ENCODE peak calls at places on chromosomes 6 and 20, in eight cellular contexts. O, A, U, X, W, Y, N and L are unnamed samples.

GRCh38 chr6:110513001-110513400 is 36.6 kb upstream of the SLC22A16 start:
- DNase-seq in O (peak), A (no peak), U (peak), X (peak), W (no peak), Y (no peak), N (peak), L (no peak)

GRCh38 chr6:32291549-32291948 is 67.7 kb upstream of the NOTCH4 start:
- DNase-seq in O (no peak), A (no peak), U (no peak), X (no peak), W (no peak), Y (no peak), N (no peak), L (no peak)

GRCh38 chr6:111573892-111574800 is 31.5 kb downstream of the TRAF3IP2 start:
- DNase-seq in O (peak), A (no peak), U (peak), X (peak), W (no peak), Y (peak), N (peak), L (no peak)

GRCh38 chr6:70663881-70664466 is 3.7 kb upstream of the SMAP1 start:
- DNase-seq in O (no peak), A (no peak), U (no peak), X (no peak), W (no peak), Y (no peak), N (no peak), L (peak)

GRCh38 chr6:116145786-116146675 is 20.1 kb upstream of the COL10A1 start:
- DNase-seq in O (no peak), A (no peak), U (no peak), X (no peak), W (no peak), Y (no peak), N (peak), L (no peak)

GRCh38 chr20:25294459-25295385 is 46.8 kb downstream of the PYGB start:
- DNase-seq in O (peak), A (peak), U (peak), X (no peak), W (peak), Y (no peak), N (peak), L (no peak)

GRCh38 chr6:89355511-89356185 is 3.1 kb upstream of the UBE2J1 start:
- DNase-seq in O (no peak), A (no peak), U (no peak), X (no peak), W (no peak), Y (no peak), N (no peak), L (no peak)

GRCh38 chr6:88775866-88776571 is 187.4 kb downstream of the RNGTT start:
- DNase-seq in O (no peak), A (no peak), U (no peak), X (no peak), W (no peak), Y (no peak), N (no peak), L (no peak)

GRCh38 chr6:453152-453551 is 61.6 kb downstream of the IRF4 start:
- DNase-seq in O (no peak), A (no peak), U (peak), X (no peak), W (no peak), Y (peak), N (no peak), L (peak)

GRCh38 chr6:128882560-128882959 is 378 bp upstream of the LAMA2 start:
- DNase-seq in O (no peak), A (no peak), U (no peak), X (no peak), W (no peak), Y (no peak), N (no peak), L (no peak)

GRCh38 chr6:150026976-150027805 is 1.9 kb upstream of the RAET1L start:
- DNase-seq in O (no peak), A (no peak), U (no peak), X (no peak), W (no peak), Y (no peak), N (no peak), L (no peak)

GRCh38 chr6:31972709-31973350 is 892 bp upstream of the DXO start:
- DNase-seq in O (peak), A (no peak), U (peak), X (no peak), W (no peak), Y (peak), N (peak), L (no peak)

GRCh38 chr20:51369503-51369902 is 173.0 kb downstream of the NFATC2 start:
- DNase-seq in O (no peak), A (no peak), U (no peak), X (no peak), W (no peak), Y (no peak), N (no peak), L (no peak)

GRCh38 chr6:37634238-37634826 is 63.4 kb downstream of the MDGA1 start:
- DNase-seq in O (no peak), A (no peak), U (no peak), X (no peak), W (no peak), Y (no peak), N (no peak), L (no peak)

GRCh38 chr20:18719426-18719825 is 94.2 kb upstream of the SCP2D1 start:
- DNase-seq in O (peak), A (no peak), U (no peak), X (no peak), W (no peak), Y (no peak), N (peak), L (no peak)

GRCh38 chr6:5851261-5851757 is 155.4 kb downstream of the NRN1 start:
- DNase-seq in O (peak), A (peak), U (no peak), X (no peak), W (peak), Y (peak), N (peak), L (peak)

GRCh38 chr6:38801305-38801704 is 86.2 kb downstream of the DNAH8 start:
- DNase-seq in O (no peak), A (no peak), U (no peak), X (no peak), W (no peak), Y (no peak), N (no peak), L (no peak)

GRCh38 chr20:63255911-63256704 is 1.8 kb upstream of the NKAIN4 start:
- DNase-seq in O (no peak), A (no peak), U (no peak), X (no peak), W (no peak), Y (no peak), N (no peak), L (no peak)

GRCh38 chr20:53785320-53785719 is 191.7 kb upstream of the ZNF217 start:
- DNase-seq in O (no peak), A (no peak), U (no peak), X (no peak), W (no peak), Y (no peak), N (no peak), L (no peak)

GRCh38 chr6:30912746-30913520 is 1.1 kb upstream of the VARS2 start:
- DNase-seq in O (no peak), A (no peak), U (no peak), X (no peak), W (no peak), Y (no peak), N (no peak), L (no peak)

GRCh38 chr6:130811932-130812331 is 15.3 kb upstream of the SMLR1 start:
- DNase-seq in O (peak), A (no peak), U (no peak), X (no peak), W (no peak), Y (no peak), N (no peak), L (no peak)

GRCh38 chr6:20370393-20370792 is 31.3 kb upstream of the E2F3 start:
- DNase-seq in O (no peak), A (no peak), U (no peak), X (no peak), W (no peak), Y (no peak), N (no peak), L (no peak)

GRCh38 chr20:14696937-14697336 is 359.5 kb upstream of the FLRT3 start:
- DNase-seq in O (no peak), A (no peak), U (no peak), X (no peak), W (peak), Y (no peak), N (no peak), L (peak)

GRCh38 chr6:3227363-3228045 is at the start of gene TUBB2B:
- DNase-seq in O (peak), A (peak), U (no peak), X (no peak), W (no peak), Y (no peak), N (peak), L (peak)

GRCh38 chr20:22797103-22797502 is 212.7 kb upstream of the FOXA2 start:
- DNase-seq in O (peak), A (no peak), U (no peak), X (no peak), W (no peak), Y (no peak), N (peak), L (no peak)

GRCh38 chr20:41064377-41064776 is 35.8 kb downstream of the TOP1 start:
- DNase-seq in O (no peak), A (no peak), U (no peak), X (no peak), W (no peak), Y (no peak), N (no peak), L (no peak)